ENCODE peak calls at places on chromosomes 7 and 10, in ten cellular contexts. One of them, this sample, is unnamed.

GRCh38 chr10:106560925-106561640 is 603.4 kb downstream of the SORCS1 start:
- DNase-seq in PC-3: peak
- DNase-seq in dorsolateral prefrontal cortex: no peak
- DNase-seq in foreskin fibroblast: peak
- DNase-seq in colonic mucosa: no peak
- DNase-seq in MCF 10A: peak
- DNase-seq in right atrium auricular region: no peak
- DNase-seq in mesothelial cell of epicardium: no peak
- DNase-seq in OCI-LY7: no peak
- DNase-seq in Peyer's patch: no peak
- DNase-seq in this sample: no peak

GRCh38 chr7:66894463-66895080 is 26.5 kb upstream of the TMEM248 start:
- DNase-seq in PC-3: no peak
- DNase-seq in dorsolateral prefrontal cortex: no peak
- DNase-seq in foreskin fibroblast: peak
- DNase-seq in colonic mucosa: no peak
- DNase-seq in MCF 10A: peak
- DNase-seq in right atrium auricular region: no peak
- DNase-seq in mesothelial cell of epicardium: no peak
- DNase-seq in OCI-LY7: no peak
- DNase-seq in Peyer's patch: no peak
- DNase-seq in this sample: no peak

GRCh38 chr7:22563115-22563514 is 63.1 kb upstream of the STEAP1B start:
- DNase-seq in PC-3: no peak
- DNase-seq in dorsolateral prefrontal cortex: no peak
- DNase-seq in foreskin fibroblast: no peak
- DNase-seq in colonic mucosa: no peak
- DNase-seq in MCF 10A: no peak
- DNase-seq in right atrium auricular region: peak
- DNase-seq in mesothelial cell of epicardium: no peak
- DNase-seq in OCI-LY7: peak
- DNase-seq in Peyer's patch: peak
- DNase-seq in this sample: no peak

GRCh38 chr10:115895196-115895595 is 377.8 kb downstream of the GFRA1 start:
- DNase-seq in PC-3: no peak
- DNase-seq in dorsolateral prefrontal cortex: no peak
- DNase-seq in foreskin fibroblast: no peak
- DNase-seq in colonic mucosa: no peak
- DNase-seq in MCF 10A: no peak
- DNase-seq in right atrium auricular region: no peak
- DNase-seq in mesothelial cell of epicardium: no peak
- DNase-seq in OCI-LY7: no peak
- DNase-seq in Peyer's patch: no peak
- DNase-seq in this sample: no peak

GRCh38 chr10:80493482-80494021 is 39.4 kb downstream of the TSPAN14 start:
- DNase-seq in PC-3: no peak
- DNase-seq in dorsolateral prefrontal cortex: no peak
- DNase-seq in foreskin fibroblast: peak
- DNase-seq in colonic mucosa: no peak
- DNase-seq in MCF 10A: no peak
- DNase-seq in right atrium auricular region: no peak
- DNase-seq in mesothelial cell of epicardium: no peak
- DNase-seq in OCI-LY7: no peak
- DNase-seq in Peyer's patch: peak
- DNase-seq in this sample: no peak

GRCh38 chr10:92880233-92880861 is 32.0 kb downstream of the EXOC6 start:
- DNase-seq in PC-3: peak
- DNase-seq in dorsolateral prefrontal cortex: no peak
- DNase-seq in foreskin fibroblast: peak
- DNase-seq in colonic mucosa: no peak
- DNase-seq in MCF 10A: peak
- DNase-seq in right atrium auricular region: no peak
- DNase-seq in mesothelial cell of epicardium: no peak
- DNase-seq in OCI-LY7: peak
- DNase-seq in Peyer's patch: no peak
- DNase-seq in this sample: no peak

GRCh38 chr7:24052572-24053223 is 231.3 kb upstream of the NPY start:
- DNase-seq in PC-3: peak
- DNase-seq in dorsolateral prefrontal cortex: no peak
- DNase-seq in foreskin fibroblast: peak
- DNase-seq in colonic mucosa: no peak
- DNase-seq in MCF 10A: peak
- DNase-seq in right atrium auricular region: no peak
- DNase-seq in mesothelial cell of epicardium: no peak
- DNase-seq in OCI-LY7: no peak
- DNase-seq in Peyer's patch: no peak
- DNase-seq in this sample: no peak

GRCh38 chr7:34837316-34837715 is 179.3 kb downstream of the NPSR1 start:
- DNase-seq in PC-3: peak
- DNase-seq in dorsolateral prefrontal cortex: no peak
- DNase-seq in foreskin fibroblast: no peak
- DNase-seq in colonic mucosa: no peak
- DNase-seq in MCF 10A: peak
- DNase-seq in right atrium auricular region: no peak
- DNase-seq in mesothelial cell of epicardium: no peak
- DNase-seq in OCI-LY7: no peak
- DNase-seq in Peyer's patch: no peak
- DNase-seq in this sample: no peak

GRCh38 chr7:134789967-134790685 is 10.7 kb downstream of the CALD1 start:
- DNase-seq in PC-3: no peak
- DNase-seq in dorsolateral prefrontal cortex: no peak
- DNase-seq in foreskin fibroblast: peak
- DNase-seq in colonic mucosa: peak
- DNase-seq in MCF 10A: no peak
- DNase-seq in right atrium auricular region: no peak
- DNase-seq in mesothelial cell of epicardium: no peak
- DNase-seq in OCI-LY7: no peak
- DNase-seq in Peyer's patch: no peak
- DNase-seq in this sample: no peak

GRCh38 chr10:48450811-48451466 is 144.5 kb downstream of the MAPK8 start:
- DNase-seq in PC-3: no peak
- DNase-seq in dorsolateral prefrontal cortex: no peak
- DNase-seq in foreskin fibroblast: no peak
- DNase-seq in colonic mucosa: no peak
- DNase-seq in MCF 10A: no peak
- DNase-seq in right atrium auricular region: peak
- DNase-seq in mesothelial cell of epicardium: no peak
- DNase-seq in OCI-LY7: no peak
- DNase-seq in Peyer's patch: peak
- DNase-seq in this sample: no peak

GRCh38 chr10:96298362-96298761 is 5.9 kb upstream of the DNTT start:
- DNase-seq in PC-3: no peak
- DNase-seq in dorsolateral prefrontal cortex: no peak
- DNase-seq in foreskin fibroblast: no peak
- DNase-seq in colonic mucosa: no peak
- DNase-seq in MCF 10A: no peak
- DNase-seq in right atrium auricular region: no peak
- DNase-seq in mesothelial cell of epicardium: no peak
- DNase-seq in OCI-LY7: no peak
- DNase-seq in Peyer's patch: no peak
- DNase-seq in this sample: no peak

GRCh38 chr7:66380285-66380888 is 175.3 kb downstream of the TPST1 start:
- DNase-seq in PC-3: peak
- DNase-seq in dorsolateral prefrontal cortex: no peak
- DNase-seq in foreskin fibroblast: peak
- DNase-seq in colonic mucosa: no peak
- DNase-seq in MCF 10A: no peak
- DNase-seq in right atrium auricular region: no peak
- DNase-seq in mesothelial cell of epicardium: no peak
- DNase-seq in OCI-LY7: no peak
- DNase-seq in Peyer's patch: no peak
- DNase-seq in this sample: no peak

GRCh38 chr7:471866-472639 is 47.6 kb downstream of the PDGFA start:
- DNase-seq in PC-3: peak
- DNase-seq in dorsolateral prefrontal cortex: no peak
- DNase-seq in foreskin fibroblast: peak
- DNase-seq in colonic mucosa: no peak
- DNase-seq in MCF 10A: peak
- DNase-seq in right atrium auricular region: peak
- DNase-seq in mesothelial cell of epicardium: peak
- DNase-seq in OCI-LY7: no peak
- DNase-seq in Peyer's patch: peak
- DNase-seq in this sample: peak

GRCh38 chr7:1533569-1534329 is 3.2 kb downstream of the MAFK start:
- DNase-seq in PC-3: peak
- DNase-seq in dorsolateral prefrontal cortex: no peak
- DNase-seq in foreskin fibroblast: peak
- DNase-seq in colonic mucosa: no peak
- DNase-seq in MCF 10A: peak
- DNase-seq in right atrium auricular region: peak
- DNase-seq in mesothelial cell of epicardium: no peak
- DNase-seq in OCI-LY7: no peak
- DNase-seq in Peyer's patch: peak
- DNase-seq in this sample: peak

GRCh38 chr10:97724341-97724941 is 10.9 kb downstream of the MARVELD1 start:
- DNase-seq in PC-3: no peak
- DNase-seq in dorsolateral prefrontal cortex: no peak
- DNase-seq in foreskin fibroblast: peak
- DNase-seq in colonic mucosa: peak
- DNase-seq in MCF 10A: peak
- DNase-seq in right atrium auricular region: no peak
- DNase-seq in mesothelial cell of epicardium: no peak
- DNase-seq in OCI-LY7: no peak
- DNase-seq in Peyer's patch: no peak
- DNase-seq in this sample: no peak
- TF ChIP-seq CTCF in PC-3: no peak
- TF ChIP-seq CTCF in dorsolateral prefrontal cortex: no peak
- TF ChIP-seq CTCF in foreskin fibroblast: no peak
- TF ChIP-seq CTCF in colonic mucosa: no peak
- TF ChIP-seq CTCF in MCF 10A: no peak
- TF ChIP-seq CTCF in right atrium auricular region: no peak
- TF ChIP-seq CTCF in mesothelial cell of epicardium: no peak
- TF ChIP-seq CTCF in OCI-LY7: no peak
- TF ChIP-seq CTCF in Peyer's patch: no peak
- TF ChIP-seq CTCF in this sample: no peak

GRCh38 chr7:39754326-39755120 is 131.2 kb downstream of the RALA start:
- DNase-seq in PC-3: no peak
- DNase-seq in dorsolateral prefrontal cortex: no peak
- DNase-seq in foreskin fibroblast: peak
- DNase-seq in colonic mucosa: no peak
- DNase-seq in MCF 10A: no peak
- DNase-seq in right atrium auricular region: no peak
- DNase-seq in mesothelial cell of epicardium: no peak
- DNase-seq in OCI-LY7: no peak
- DNase-seq in Peyer's patch: no peak
- DNase-seq in this sample: no peak
- TF ChIP-seq CTCF in PC-3: no peak
- TF ChIP-seq CTCF in dorsolateral prefrontal cortex: no peak
- TF ChIP-seq CTCF in foreskin fibroblast: no peak
- TF ChIP-seq CTCF in colonic mucosa: no peak
- TF ChIP-seq CTCF in MCF 10A: no peak
- TF ChIP-seq CTCF in right atrium auricular region: no peak
- TF ChIP-seq CTCF in mesothelial cell of epicardium: no peak
- TF ChIP-seq CTCF in OCI-LY7: no peak
- TF ChIP-seq CTCF in Peyer's patch: no peak
- TF ChIP-seq CTCF in this sample: no peak

DNA sequence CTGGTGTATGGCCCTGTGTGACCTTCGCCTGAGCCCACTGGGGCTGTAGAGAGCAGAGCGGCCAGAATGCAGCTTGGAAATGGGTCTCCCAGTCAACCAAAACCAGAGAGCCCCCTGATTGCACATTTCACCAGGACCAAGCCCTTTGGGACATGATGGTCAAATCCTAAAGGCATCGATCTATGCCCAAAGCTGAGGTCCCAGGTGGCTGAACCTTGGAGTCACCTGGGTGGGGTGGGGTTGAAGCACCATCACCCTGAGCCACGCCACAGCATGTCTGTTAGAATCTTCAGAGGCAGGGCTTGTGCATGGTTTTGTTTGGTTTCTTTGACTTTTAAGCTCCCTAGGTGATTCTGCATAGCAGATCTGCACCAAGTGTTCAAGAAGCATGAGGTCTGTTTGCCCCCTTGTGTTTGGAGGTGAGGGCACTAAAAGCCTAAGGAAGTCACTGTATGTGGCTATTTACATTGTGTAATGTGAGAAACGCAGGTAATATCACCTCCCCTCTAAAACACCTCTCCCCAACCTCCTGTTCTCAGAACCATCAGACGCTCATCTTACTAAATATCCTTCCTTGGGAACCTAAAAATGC is 9.6 kb downstream of the PKD1L1 start:
- DNase-seq in PC-3: peak
- DNase-seq in dorsolateral prefrontal cortex: no peak
- DNase-seq in foreskin fibroblast: no peak
- DNase-seq in colonic mucosa: no peak
- DNase-seq in MCF 10A: no peak
- DNase-seq in right atrium auricular region: no peak
- DNase-seq in mesothelial cell of epicardium: no peak
- DNase-seq in OCI-LY7: peak
- DNase-seq in Peyer's patch: no peak
- DNase-seq in this sample: no peak
- TF ChIP-seq CTCF in PC-3: peak
- TF ChIP-seq CTCF in dorsolateral prefrontal cortex: no peak
- TF ChIP-seq CTCF in foreskin fibroblast: peak
- TF ChIP-seq CTCF in colonic mucosa: no peak
- TF ChIP-seq CTCF in MCF 10A: no peak
- TF ChIP-seq CTCF in right atrium auricular region: no peak
- TF ChIP-seq CTCF in mesothelial cell of epicardium: no peak
- TF ChIP-seq CTCF in OCI-LY7: peak
- TF ChIP-seq CTCF in Peyer's patch: no peak
- TF ChIP-seq CTCF in this sample: no peak

GRCh38 chr7:111953611-111954010 is 252.6 kb downstream of the DOCK4 start:
- DNase-seq in PC-3: peak
- DNase-seq in dorsolateral prefrontal cortex: no peak
- DNase-seq in foreskin fibroblast: peak
- DNase-seq in colonic mucosa: no peak
- DNase-seq in MCF 10A: peak
- DNase-seq in right atrium auricular region: no peak
- DNase-seq in mesothelial cell of epicardium: no peak
- DNase-seq in OCI-LY7: no peak
- DNase-seq in Peyer's patch: no peak
- DNase-seq in this sample: no peak
- TF ChIP-seq CTCF in PC-3: peak
- TF ChIP-seq CTCF in dorsolateral prefrontal cortex: peak
- TF ChIP-seq CTCF in foreskin fibroblast: no peak
- TF ChIP-seq CTCF in colonic mucosa: no peak
- TF ChIP-seq CTCF in MCF 10A: peak
- TF ChIP-seq CTCF in right atrium auricular region: peak
- TF ChIP-seq CTCF in mesothelial cell of epicardium: no peak
- TF ChIP-seq CTCF in OCI-LY7: no peak
- TF ChIP-seq CTCF in Peyer's patch: no peak
- TF ChIP-seq CTCF in this sample: no peak

GRCh38 chr10:99698504-99699080 is 33.3 kb downstream of the COX15 start:
- DNase-seq in PC-3: no peak
- DNase-seq in dorsolateral prefrontal cortex: no peak
- DNase-seq in foreskin fibroblast: no peak
- DNase-seq in colonic mucosa: no peak
- DNase-seq in MCF 10A: no peak
- DNase-seq in right atrium auricular region: no peak
- DNase-seq in mesothelial cell of epicardium: no peak
- DNase-seq in OCI-LY7: no peak
- DNase-seq in Peyer's patch: peak
- DNase-seq in this sample: no peak
- TF ChIP-seq CTCF in PC-3: peak
- TF ChIP-seq CTCF in dorsolateral prefrontal cortex: no peak
- TF ChIP-seq CTCF in foreskin fibroblast: no peak
- TF ChIP-seq CTCF in colonic mucosa: no peak
- TF ChIP-seq CTCF in MCF 10A: no peak
- TF ChIP-seq CTCF in right atrium auricular region: no peak
- TF ChIP-seq CTCF in mesothelial cell of epicardium: no peak
- TF ChIP-seq CTCF in OCI-LY7: peak
- TF ChIP-seq CTCF in Peyer's patch: no peak
- TF ChIP-seq CTCF in this sample: no peak

GRCh38 chr7:128381161-128381821 is 19.8 kb upstream of the PRRT4 start:
- DNase-seq in PC-3: peak
- DNase-seq in dorsolateral prefrontal cortex: no peak
- DNase-seq in foreskin fibroblast: no peak
- DNase-seq in colonic mucosa: peak
- DNase-seq in MCF 10A: peak
- DNase-seq in right atrium auricular region: peak
- DNase-seq in mesothelial cell of epicardium: no peak
- DNase-seq in OCI-LY7: peak
- DNase-seq in Peyer's patch: no peak
- DNase-seq in this sample: no peak
- TF ChIP-seq CTCF in PC-3: peak
- TF ChIP-seq CTCF in dorsolateral prefrontal cortex: peak
- TF ChIP-seq CTCF in foreskin fibroblast: peak
- TF ChIP-seq CTCF in colonic mucosa: peak
- TF ChIP-seq CTCF in MCF 10A: peak
- TF ChIP-seq CTCF in right atrium auricular region: peak
- TF ChIP-seq CTCF in mesothelial cell of epicardium: peak
- TF ChIP-seq CTCF in OCI-LY7: peak
- TF ChIP-seq CTCF in Peyer's patch: no peak
- TF ChIP-seq CTCF in this sample: peak

This sample was measured in gastrocnemius medialis.